ENCODE peak calls at places on chromosomes 12 and 14, in four cellular contexts. One of them, this sample, is unnamed.

GRCh38 chr12:27463826-27464554 is 17.5 kb downstream of the SMCO2 start:
- DNase-seq in neuronal stem cell: no peak
- DNase-seq in nucleus accumbens: no peak
- DNase-seq in foreskin fibroblast: peak
- DNase-seq in this sample: no peak

GRCh38 chr14:26123459-26123858 is 474.4 kb downstream of the NOVA1 start:
- DNase-seq in neuronal stem cell: no peak
- DNase-seq in foreskin fibroblast: no peak
- DNase-seq in nucleus accumbens: no peak
- DNase-seq in this sample: no peak

GRCh38 chr12:78101181-78101876 is 270.6 kb downstream of the NAV3 start:
- DNase-seq in neuronal stem cell: no peak
- DNase-seq in nucleus accumbens: no peak
- DNase-seq in foreskin fibroblast: no peak
- DNase-seq in this sample: no peak

GRCh38 chr14:106766145-106766544 is 1239.8 kb downstream of the TMEM121 start:
- DNase-seq in nucleus accumbens: no peak
- DNase-seq in foreskin fibroblast: no peak
- DNase-seq in neuronal stem cell: no peak
- DNase-seq in this sample: no peak

GRCh38 chr14:62844546-62844945 is 200.7 kb downstream of the KCNH5 start:
- DNase-seq in foreskin fibroblast: no peak
- DNase-seq in nucleus accumbens: no peak
- DNase-seq in neuronal stem cell: no peak
- DNase-seq in this sample: no peak

GRCh38 chr14:21096889-21097615 is 1.4 kb downstream of the ZNF219 start:
- DNase-seq in foreskin fibroblast: no peak
- DNase-seq in nucleus accumbens: no peak
- DNase-seq in neuronal stem cell: no peak
- DNase-seq in this sample: no peak

GRCh38 chr14:33131801-33132200 is 193.1 kb downstream of the NPAS3 start:
- DNase-seq in nucleus accumbens: no peak
- DNase-seq in foreskin fibroblast: no peak
- DNase-seq in neuronal stem cell: no peak
- DNase-seq in this sample: no peak

GRCh38 chr12:109385339-109386078 is 37.8 kb downstream of the MYO1H start:
- DNase-seq in neuronal stem cell: peak
- DNase-seq in foreskin fibroblast: peak
- DNase-seq in nucleus accumbens: no peak
- DNase-seq in this sample: peak

GRCh38 chr14:95705518-95705917 is 8.4 kb downstream of the TCL1A start:
- DNase-seq in nucleus accumbens: no peak
- DNase-seq in foreskin fibroblast: no peak
- DNase-seq in neuronal stem cell: no peak
- DNase-seq in this sample: no peak

GRCh38 chr12:29026419-29026818 is 122.7 kb upstream of the FAR2 start:
- DNase-seq in neuronal stem cell: no peak
- DNase-seq in foreskin fibroblast: no peak
- DNase-seq in nucleus accumbens: no peak
- DNase-seq in this sample: no peak

GRCh38 chr14:73240816-73241480 is 3.6 kb downstream of the PAPLN start:
- DNase-seq in foreskin fibroblast: no peak
- DNase-seq in neuronal stem cell: no peak
- DNase-seq in nucleus accumbens: no peak
- DNase-seq in this sample: peak

GRCh38 chr12:27453462-27453861 is 6.9 kb downstream of the SMCO2 start:
- DNase-seq in nucleus accumbens: no peak
- DNase-seq in neuronal stem cell: no peak
- DNase-seq in foreskin fibroblast: no peak
- DNase-seq in this sample: no peak

GRCh38 chr14:73753043-73753886 is 39.1 kb upstream of the PNMA1 start:
- DNase-seq in foreskin fibroblast: no peak
- DNase-seq in neuronal stem cell: no peak
- DNase-seq in nucleus accumbens: no peak
- DNase-seq in this sample: peak

GRCh38 chr14:38210168-38210567 is 2.5 kb downstream of the SSTR1 start:
- DNase-seq in foreskin fibroblast: peak
- DNase-seq in nucleus accumbens: no peak
- DNase-seq in neuronal stem cell: peak
- DNase-seq in this sample: no peak

GRCh38 chr14:72892103-72892878 is 1.6 kb downstream of the DPF3 start:
- DNase-seq in foreskin fibroblast: peak
- DNase-seq in nucleus accumbens: peak
- DNase-seq in neuronal stem cell: no peak
- DNase-seq in this sample: no peak

GRCh38 chr12:87344699-87345098 is 684.5 kb downstream of the C12orf50 start:
- DNase-seq in neuronal stem cell: no peak
- DNase-seq in foreskin fibroblast: no peak
- DNase-seq in nucleus accumbens: no peak
- DNase-seq in this sample: no peak

GRCh38 chr12:47881041-47881440 is 23.8 kb downstream of the VDR start:
- DNase-seq in foreskin fibroblast: no peak
- DNase-seq in nucleus accumbens: no peak
- DNase-seq in neuronal stem cell: no peak
- DNase-seq in this sample: no peak

GRCh38 chr12:132602578-132603239 is 7.7 kb downstream of the LRCOL1 start:
- DNase-seq in nucleus accumbens: no peak
- DNase-seq in neuronal stem cell: no peak
- DNase-seq in foreskin fibroblast: no peak
- DNase-seq in this sample: no peak

GRCh38 chr12:123120452-123121166 is 30.3 kb downstream of the PITPNM2 start:
- DNase-seq in nucleus accumbens: no peak
- DNase-seq in foreskin fibroblast: peak
- DNase-seq in neuronal stem cell: no peak
- DNase-seq in this sample: no peak

GRCh38 chr12:57657744-57658143 is 24.7 kb upstream of the B4GALNT1 start:
- DNase-seq in foreskin fibroblast: no peak
- DNase-seq in neuronal stem cell: no peak
- DNase-seq in nucleus accumbens: no peak
- DNase-seq in this sample: peak

GRCh38 chr12:112125250-112125999 is at the start of gene TRAFD1:
- DNase-seq in nucleus accumbens: peak
- DNase-seq in foreskin fibroblast: peak
- DNase-seq in neuronal stem cell: peak
- DNase-seq in this sample: peak